ENCODE peak calls at places on chromosome 11, in four cellular contexts. J is K562, H is GM12878, B is HepG2. G is an unnamed sample.

GRCh38 chr11:33294797-33295196 is 37.6 kb downstream of the HIPK3 start:
- DNase-seq in B (no peak), J (no peak), H (no peak), G (no peak)

GRCh38 chr11:39442177-39442576 is 2017.3 kb downstream of the LRRC4C start:
- DNase-seq in J (no peak), B (no peak), H (no peak), G (no peak)

GRCh38 chr11:105056446-105056845 is 11.3 kb upstream of the CARD16 start:
- DNase-seq in B (no peak), H (no peak), J (no peak), G (no peak)

GRCh38 chr11:116219171-116219635 is 553.6 kb downstream of the BUD13 start:
- DNase-seq in J (no peak), B (no peak), H (no peak), G (no peak)

GRCh38 chr11:32893091-32893946 is 708 bp downstream of the QSER1 start:
- DNase-seq in B (peak), J (peak), H (no peak), G (peak)

GRCh38 chr11:69512790-69513189 is 31.3 kb downstream of the LINC01488 start:
- DNase-seq in H (no peak), B (no peak), J (no peak), G (no peak)

GRCh38 chr11:45323598-45324249 is 37.6 kb upstream of the SYT13 start:
- DNase-seq in H (no peak), B (no peak), J (no peak), G (no peak)

GRCh38 chr11:70568504-70569172 is 170.3 kb downstream of the CTTN start:
- DNase-seq in J (peak), B (no peak), H (no peak), G (peak)

GRCh38 chr11:122069946-122070345 is 46.1 kb downstream of the BLID start:
- DNase-seq in H (no peak), J (no peak), B (peak), G (peak)

GRCh38 chr11:11281626-11282025 is 71.4 kb downstream of the CSNK2A3 start:
- DNase-seq in H (no peak), J (no peak), B (no peak), G (no peak)

GRCh38 chr11:47437746-47438418 is 11.1 kb downstream of the RAPSN start:
- DNase-seq in J (no peak), B (peak), H (no peak), G (no peak)

GRCh38 chr11:12893787-12894672 is 115.1 kb upstream of the RASSF10 start:
- DNase-seq in B (peak), J (peak), H (no peak), G (peak)

GRCh38 chr11:91860661-91861060 is 364.0 kb upstream of the FAT3 start:
- DNase-seq in J (no peak), B (no peak), H (no peak), G (no peak)

GRCh38 chr11:128687321-128687720 is 6.6 kb upstream of the FLI1 start:
- DNase-seq in J (peak), B (no peak), H (no peak), G (peak)

GRCh38 chr11:78156081-78156844 is 16.8 kb upstream of the ALG8 start:
- DNase-seq in J (no peak), H (no peak), B (peak), G (no peak)

GRCh38 chr11:45669146-45669545 is 3.7 kb upstream of the CHST1 start:
- DNase-seq in J (no peak), B (no peak), H (no peak), G (no peak)

GRCh38 chr11:44711113-44711512 is 15.6 kb upstream of the TSPAN18 start:
- DNase-seq in B (no peak), H (no peak), J (no peak), G (peak)

GRCh38 chr11:47688101-47688500 is 27.1 kb downstream of the AGBL2 start:
- DNase-seq in H (no peak), B (no peak), J (no peak), G (no peak)

GRCh38 chr11:2788751-2789140 is 89.0 kb upstream of the KCNQ1OT1 start:
- DNase-seq in H (no peak), J (no peak), B (no peak), G (peak)

GRCh38 chr11:20601221-20601914 is 2.0 kb downstream of the SLC6A5 start:
- DNase-seq in J (no peak), B (no peak), H (no peak), G (peak)

GRCh38 chr11:44767421-44767820 is 40.7 kb downstream of the TSPAN18 start:
- DNase-seq in B (no peak), J (no peak), H (no peak), G (no peak)

GRCh38 chr11:69468236-69468635 is 13.2 kb upstream of the LINC01488 start:
- DNase-seq in H (no peak), B (no peak), J (no peak), G (no peak)

GRCh38 chr11:114785820-114786219 is 107.5 kb downstream of the NXPE2 start:
- DNase-seq in B (no peak), H (no peak), J (no peak), G (no peak)

GRCh38 chr11:76234704-76235232 is 28.5 kb upstream of the WNT11 start:
- DNase-seq in H (no peak), J (no peak), B (no peak), G (no peak)

GRCh38 chr11:22431074-22431473 is 92.9 kb downstream of the SLC17A6 start:
- DNase-seq in J (no peak), H (no peak), B (no peak), G (no peak)

GRCh38 chr11:67656278-67656922 is 5.9 kb upstream of the ACY3 start:
- DNase-seq in J (peak), B (no peak), H (peak), G (peak)

GRCh38 chr11:45732343-45732742 is 66.9 kb upstream of the CHST1 start:
- DNase-seq in J (no peak), H (no peak), B (no peak), G (no peak)

GRCh38 chr11:64001552-64002427 is 15.6 kb downstream of the OTUB1 start:
- DNase-seq in H (no peak), J (no peak), B (no peak), G (no peak)

GRCh38 chr11:63998558-63999348 is 12.5 kb downstream of the OTUB1 start:
- DNase-seq in H (no peak), B (no peak), J (no peak), G (peak)

GRCh38 chr11:64000740-64001514 is 14.7 kb downstream of the OTUB1 start:
- DNase-seq in H (no peak), B (no peak), J (no peak), G (peak)

GRCh38 chr11:63999349-64000025 is 13.2 kb downstream of the OTUB1 start:
- DNase-seq in B (no peak), J (peak), H (no peak), G (peak)

GRCh38 chr11:64000026-64000739 is 13.9 kb downstream of the OTUB1 start:
- DNase-seq in J (no peak), B (no peak), H (no peak), G (peak)
- TF ChIP-seq CBFB in J (no peak), B (no peak), H (no peak), G (no peak)

GRCh38 chr11:59680287-59681154 is 11.7 kb upstream of the PATL1 start:
- DNase-seq in B (peak), H (peak), J (peak), G (peak)
- TF ChIP-seq ESRRA in B (no peak), H (no peak), J (no peak), G (no peak)

DNA sequence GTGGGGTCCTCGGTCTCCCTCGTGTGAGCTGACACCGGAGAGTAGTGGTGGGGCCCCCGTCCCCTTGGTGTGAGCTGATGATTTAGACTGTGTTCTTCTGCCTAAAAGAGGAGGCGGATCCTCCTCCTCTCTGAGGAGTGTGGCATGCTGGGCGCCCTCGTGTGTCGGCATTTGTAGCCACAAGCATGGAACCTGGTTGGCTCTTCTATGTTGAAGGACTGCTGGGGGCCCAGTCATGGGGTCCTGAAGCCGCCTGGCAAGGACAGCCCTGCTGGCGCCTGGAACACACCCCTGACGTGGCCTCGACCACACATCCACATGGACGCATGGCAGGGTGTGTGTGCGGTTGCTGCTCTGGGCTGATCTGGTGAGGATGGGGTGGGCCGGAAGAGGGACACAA is 50.2 kb downstream of the AP2A2 start:
- DNase-seq in B (peak), J (peak), H (no peak), G (peak)
- TF ChIP-seq CBFB in B (no peak), J (no peak), H (no peak), G (no peak)

GRCh38 chr11:65899356-65900124 is 648 bp downstream of the FOSL1 start:
- DNase-seq in J (peak), B (peak), H (no peak), G (peak)
- TF ChIP-seq ESRRA in J (peak), B (peak), H (no peak), G (no peak)

G was measured in WTC11.